ENCODE peak calls at places on chromosomes 3 and 15, in seven cellular contexts. A is HCT116, I is HepG2, S is Panc1, W is SK-N-SH, Y is GM12878, G is K562. P is an unnamed sample.

GRCh38 chr3:194136519-194137313 is 768 bp downstream of the HES1 start:
- DNase-seq in W (peak; percentile 56), S (no peak), Y (no peak), G (no peak), A (no peak), I (peak; percentile 14), P (peak; percentile 68)

GRCh38 chr3:29239377-29239776 is 41.5 kb upstream of the RBMS3 start:
- DNase-seq in I (no peak), A (no peak), G (no peak), Y (no peak), S (no peak), W (no peak), P (no peak)

GRCh38 chr15:57752426-57752825 is 45.9 kb downstream of the POLR2M start:
- DNase-seq in W (no peak), I (no peak), A (no peak), S (no peak), G (no peak), Y (no peak), P (no peak)

GRCh38 chr3:114809668-114810413 is 337.2 kb downstream of the ZBTB20 start:
- DNase-seq in Y (peak; percentile 79), G (no peak), S (no peak), A (no peak), I (peak; percentile 8), W (no peak), P (no peak)

GRCh38 chr15:90058308-90058707 is 44.0 kb downstream of the IDH2 start:
- DNase-seq in W (no peak), S (no peak), Y (peak; percentile 43), A (no peak), G (no peak), I (no peak), P (no peak)

GRCh38 chr3:194058189-194058571 is 77.8 kb upstream of the HES1 start:
- DNase-seq in G (peak; percentile 37), W (peak; percentile 34), I (peak; percentile 65), S (no peak), Y (no peak), A (no peak), P (peak; percentile 79)

GRCh38 chr3:171453175-171453868 is 6.9 kb downstream of the TNIK start:
- DNase-seq in A (no peak), S (no peak), Y (no peak), I (no peak), G (peak; percentile 75), W (no peak), P (peak; percentile 83)

GRCh38 chr3:42228796-42229195 is 37.2 kb downstream of the CCK start:
- DNase-seq in W (no peak), A (no peak), S (no peak), I (peak; percentile 20), G (peak; percentile 31), Y (no peak), P (no peak)

GRCh38 chr3:157533298-157533870 is 30.2 kb upstream of the VEPH1 start:
- DNase-seq in S (no peak), A (no peak), I (no peak), W (no peak), Y (no peak), G (peak; percentile 14), P (no peak)

GRCh38 chr3:140904521-140904920 is 37.1 kb upstream of the SLC25A36 start:
- DNase-seq in I (no peak), S (no peak), W (no peak), A (no peak), Y (no peak), G (no peak), P (no peak)

GRCh38 chr3:146528954-146529353 is 15.5 kb downstream of the PLSCR1 start:
- DNase-seq in A (no peak), W (no peak), Y (no peak), I (no peak), S (no peak), G (no peak), P (no peak)

GRCh38 chr3:172675371-172676193 is 35.3 kb downstream of the NCEH1 start:
- DNase-seq in S (peak; percentile 55), A (peak; percentile 26), W (peak; percentile 56), Y (no peak), G (peak; percentile 39), I (peak; percentile 53), P (no peak)

GRCh38 chr15:71080166-71080565 is 35.1 kb upstream of the THSD4 start:
- DNase-seq in G (no peak), I (no peak), Y (no peak), W (no peak), A (no peak), S (no peak), P (no peak)

GRCh38 chr3:134879991-134880390 is 84.9 kb downstream of the EPHB1 start:
- DNase-seq in W (no peak), Y (no peak), A (no peak), G (no peak), S (no peak), I (peak; percentile 29), P (no peak)

GRCh38 chr3:173789530-173789929 is 392.0 kb downstream of the NLGN1 start:
- DNase-seq in W (no peak), I (no peak), S (no peak), G (no peak), Y (no peak), A (no peak), P (no peak)

GRCh38 chr15:69451951-69452701 is 492 bp upstream of the RPLP1 start:
- DNase-seq in W (peak; percentile 30), A (no peak), S (no peak), I (peak; percentile 92), Y (no peak), G (peak; percentile 51), P (no peak)

GRCh38 chr3:63228677-63229076 is 49.4 kb upstream of the SYNPR start:
- DNase-seq in W (peak; percentile 33), Y (no peak), I (peak; percentile 16), S (peak; percentile 4), G (peak; percentile 11), A (peak; percentile 16), P (no peak)

GRCh38 chr15:78072080-78072892 is 5.2 kb downstream of the TBC1D2B start:
- DNase-seq in I (peak; percentile 56), Y (no peak), A (no peak), W (no peak), G (no peak), S (no peak), P (no peak)

GRCh38 chr15:74545776-74546656 is 5.0 kb downstream of the ARID3B start:
- DNase-seq in W (peak; percentile 94), A (peak; percentile 93), I (peak; percentile 93), Y (peak; percentile 77), S (no peak), G (peak; percentile 95), P (no peak)

GRCh38 chr15:71186971-71187960 is 72.0 kb downstream of the THSD4 start:
- DNase-seq in S (no peak), G (no peak), W (no peak), A (no peak), I (no peak), Y (no peak), P (peak; percentile 29)

GRCh38 chr15:63985221-63986184 is 60.8 kb downstream of the DAPK2 start:
- DNase-seq in I (no peak), Y (no peak), W (no peak), G (no peak), S (no peak), A (no peak), P (no peak)

GRCh38 chr3:64405211-64405818 is 180.0 kb upstream of the PRICKLE2 start:
- DNase-seq in G (no peak), W (no peak), A (no peak), I (no peak), S (no peak), Y (no peak), P (no peak)
- TF ChIP-seq SIN3A in G (no peak), W (no peak), A (no peak), I (no peak), S (no peak), Y (no peak), P (no peak)

DNA sequence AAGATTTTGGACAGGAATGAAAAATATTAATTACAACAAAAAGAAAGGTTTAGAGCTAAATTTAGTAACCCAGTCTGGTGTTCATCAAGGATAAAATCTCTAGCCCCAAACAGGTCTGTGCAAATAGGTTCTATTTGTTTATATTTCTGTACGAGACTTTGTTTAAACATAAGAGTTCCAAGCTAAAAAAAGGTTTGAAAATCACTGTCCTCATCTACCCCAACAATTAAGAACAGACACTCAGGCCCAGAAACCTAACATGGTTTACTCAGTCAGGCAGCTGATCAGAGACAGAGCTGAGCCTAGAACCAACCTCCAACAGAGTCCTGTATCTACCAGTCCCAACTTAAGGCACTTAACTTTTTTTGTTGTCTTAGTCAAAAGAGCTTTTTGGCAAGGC is 49.3 kb downstream of the SNX4 start:
- DNase-seq in W (no peak), Y (no peak), I (no peak), A (no peak), G (no peak), S (no peak), P (no peak)
- TF ChIP-seq SIN3A in W (no peak), Y (no peak), I (no peak), A (no peak), G (no peak), S (no peak), P (no peak)

DNA sequence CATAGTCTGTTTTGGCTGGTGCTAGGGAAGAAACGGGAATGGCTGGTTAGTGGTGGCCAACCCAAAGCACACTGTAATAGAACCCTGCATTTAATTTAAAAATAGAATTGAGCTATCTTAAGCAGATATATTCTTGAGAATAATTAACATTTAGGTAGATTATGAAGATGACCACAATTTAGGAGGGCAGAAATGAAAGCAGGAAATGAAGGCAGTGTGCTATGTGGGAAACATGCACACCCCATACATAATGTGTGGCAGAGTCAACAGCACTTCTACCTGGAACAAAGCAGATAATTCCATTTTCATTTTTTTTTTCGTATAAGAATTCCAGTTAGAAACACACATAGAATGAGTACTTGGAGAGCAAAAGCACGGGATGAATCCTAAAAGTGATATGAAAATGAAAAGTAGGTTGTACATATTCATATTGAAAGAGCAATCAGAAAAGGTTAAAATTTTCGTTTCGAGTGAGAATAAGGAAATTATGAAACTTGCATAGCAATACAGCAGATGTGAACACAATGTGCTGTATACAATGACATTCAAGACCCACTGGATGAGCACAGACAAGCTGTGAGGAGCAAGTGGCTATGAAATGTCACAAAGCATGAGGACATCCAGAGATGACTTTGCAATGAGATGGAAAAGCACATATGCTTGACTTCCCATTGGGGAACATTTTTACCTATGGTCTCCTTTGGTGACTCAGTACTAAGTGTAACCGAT is 102.6 kb downstream of the TFG start:
- DNase-seq in W (no peak), G (no peak), Y (no peak), I (no peak), S (no peak), A (no peak), P (no peak)
- TF ChIP-seq SIN3A in W (no peak), G (no peak), Y (no peak), I (no peak), S (no peak), A (no peak), P (no peak)

DNA sequence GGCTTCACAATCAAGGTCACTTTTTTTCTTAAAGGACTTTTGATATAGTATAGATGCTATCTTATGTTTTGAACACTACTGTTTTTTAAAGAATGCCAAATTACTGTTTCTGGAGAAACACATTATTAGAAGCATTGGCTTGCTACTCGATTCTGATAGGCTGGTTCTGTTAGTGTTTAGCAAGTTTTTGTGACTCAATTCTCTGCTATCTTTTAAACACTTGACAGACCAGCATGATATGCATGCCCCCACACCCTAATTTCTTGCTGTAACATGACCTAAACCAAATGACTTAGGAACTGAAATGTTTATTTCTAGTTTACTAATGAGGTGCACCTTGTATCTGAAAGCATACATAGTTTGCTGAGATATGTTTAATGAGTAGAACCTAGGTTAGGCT is 5.5 kb upstream of the IL20RB start:
- DNase-seq in A (no peak), S (no peak), G (no peak), W (no peak), Y (no peak), I (no peak), P (no peak)
- TF ChIP-seq SIN3A in A (no peak), S (no peak), G (no peak), W (no peak), Y (no peak), I (no peak), P (no peak)

P was measured in H1.